ENCODE peak calls at places on chromosomes 1 and 21, in eight cellular contexts. One of them, this sample, is unnamed.
A peak's percentile ranks its signal among the peaks of the same experiment; 100 is the strongest.

GRCh38 chr1:215052656-215053055 is 29.9 kb upstream of the KCNK2 start:
- DNase-seq in GM13976: no peak
- DNase-seq in dorsolateral prefrontal cortex: no peak
- DNase-seq in HepG2: no peak
- DNase-seq in nephron progenitor cell: no peak
- DNase-seq in mucosa of descending colon: no peak
- DNase-seq in lower lobe of right lung: no peak
- DNase-seq in cardiac muscle cell: no peak
- DNase-seq in this sample: no peak

GRCh38 chr21:26041441-26042180 is 129.0 kb downstream of the APP start:
- DNase-seq in GM13976: no peak
- DNase-seq in nephron progenitor cell: no peak
- DNase-seq in HepG2: no peak
- DNase-seq in cardiac muscle cell: no peak
- DNase-seq in lower lobe of right lung: no peak
- DNase-seq in mucosa of descending colon: no peak
- DNase-seq in dorsolateral prefrontal cortex: no peak
- DNase-seq in this sample: no peak

GRCh38 chr1:230040440-230040839 is 26.6 kb upstream of the GALNT2 start:
- DNase-seq in cardiac muscle cell: no peak
- DNase-seq in dorsolateral prefrontal cortex: no peak
- DNase-seq in HepG2: no peak
- DNase-seq in nephron progenitor cell: no peak
- DNase-seq in GM13976: no peak
- DNase-seq in mucosa of descending colon: no peak
- DNase-seq in lower lobe of right lung: no peak
- DNase-seq in this sample: no peak

GRCh38 chr21:16942703-16943102 is 570.1 kb upstream of the CXADR start:
- DNase-seq in lower lobe of right lung: no peak
- DNase-seq in mucosa of descending colon: no peak
- DNase-seq in nephron progenitor cell: no peak
- DNase-seq in cardiac muscle cell: no peak
- DNase-seq in dorsolateral prefrontal cortex: no peak
- DNase-seq in HepG2: peak; percentile 35
- DNase-seq in GM13976: no peak
- DNase-seq in this sample: no peak

GRCh38 chr1:159141584-159142518 is 29.6 kb upstream of the CADM3 start:
- DNase-seq in nephron progenitor cell: peak; percentile 27
- DNase-seq in mucosa of descending colon: no peak
- DNase-seq in HepG2: no peak
- DNase-seq in lower lobe of right lung: no peak
- DNase-seq in dorsolateral prefrontal cortex: peak; percentile 72
- DNase-seq in GM13976: no peak
- DNase-seq in cardiac muscle cell: no peak
- DNase-seq in this sample: peak; percentile 7

GRCh38 chr1:168285419-168285790 is 4.7 kb downstream of the TBX19 start:
- DNase-seq in HepG2: no peak
- DNase-seq in dorsolateral prefrontal cortex: no peak
- DNase-seq in GM13976: no peak
- DNase-seq in cardiac muscle cell: peak; percentile 3
- DNase-seq in lower lobe of right lung: no peak
- DNase-seq in nephron progenitor cell: no peak
- DNase-seq in mucosa of descending colon: no peak
- DNase-seq in this sample: no peak

GRCh38 chr1:180594723-180595122 is 36.0 kb downstream of the OVAAL start:
- DNase-seq in HepG2: no peak
- DNase-seq in mucosa of descending colon: no peak
- DNase-seq in dorsolateral prefrontal cortex: no peak
- DNase-seq in nephron progenitor cell: no peak
- DNase-seq in lower lobe of right lung: no peak
- DNase-seq in GM13976: no peak
- DNase-seq in cardiac muscle cell: no peak
- DNase-seq in this sample: no peak

GRCh38 chr1:153447498-153448170 is 12.8 kb downstream of the S100A7 start:
- DNase-seq in nephron progenitor cell: no peak
- DNase-seq in mucosa of descending colon: no peak
- DNase-seq in dorsolateral prefrontal cortex: no peak
- DNase-seq in lower lobe of right lung: no peak
- DNase-seq in cardiac muscle cell: no peak
- DNase-seq in GM13976: no peak
- DNase-seq in HepG2: no peak
- DNase-seq in this sample: no peak

GRCh38 chr1:91900538-91900937 is 14.6 kb upstream of the TGFBR3 start:
- DNase-seq in GM13976: no peak
- DNase-seq in mucosa of descending colon: no peak
- DNase-seq in dorsolateral prefrontal cortex: no peak
- DNase-seq in HepG2: peak; percentile 29
- DNase-seq in lower lobe of right lung: no peak
- DNase-seq in cardiac muscle cell: no peak
- DNase-seq in nephron progenitor cell: no peak
- DNase-seq in this sample: no peak

GRCh38 chr1:83857108-83857507 is 141.8 kb downstream of the TTLL7 start:
- DNase-seq in cardiac muscle cell: peak; percentile 30
- DNase-seq in mucosa of descending colon: no peak
- DNase-seq in HepG2: no peak
- DNase-seq in nephron progenitor cell: no peak
- DNase-seq in dorsolateral prefrontal cortex: no peak
- DNase-seq in GM13976: no peak
- DNase-seq in lower lobe of right lung: no peak
- DNase-seq in this sample: no peak

DNA sequence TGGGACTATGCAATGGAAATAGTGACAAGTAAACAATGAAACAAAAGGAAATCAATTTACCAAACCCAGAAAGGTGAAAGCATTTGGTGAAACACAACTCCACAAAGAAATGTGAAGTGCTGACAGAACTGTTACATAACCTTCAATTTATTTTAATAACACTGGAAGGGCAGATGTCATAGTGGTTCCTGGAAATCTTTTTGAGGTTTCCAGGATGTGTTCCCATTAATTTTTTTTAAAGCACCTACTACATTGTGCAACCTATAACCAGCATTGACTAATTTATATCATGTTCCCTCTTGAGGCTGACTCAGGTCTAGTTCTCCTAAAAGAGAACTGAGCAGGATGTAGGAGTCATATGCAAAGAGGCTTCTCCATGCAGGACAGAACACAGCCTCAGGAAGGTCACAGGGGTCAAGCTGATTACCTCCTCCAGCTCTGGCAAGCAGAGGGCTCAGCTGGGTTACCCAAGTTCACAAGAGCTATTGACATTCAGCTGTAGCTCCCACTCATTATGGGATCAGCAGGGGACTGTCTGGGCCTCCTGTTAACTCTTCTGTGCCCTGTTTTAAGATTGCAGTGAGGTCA is 157.1 kb upstream of the NRIP1 start:
- DNase-seq in GM13976: no peak
- DNase-seq in HepG2: peak; percentile 92
- DNase-seq in nephron progenitor cell: peak; percentile 58
- DNase-seq in cardiac muscle cell: peak; percentile 84
- DNase-seq in lower lobe of right lung: peak; percentile 61
- DNase-seq in mucosa of descending colon: no peak
- DNase-seq in dorsolateral prefrontal cortex: no peak
- DNase-seq in this sample: no peak
- TF ChIP-seq CTCF in GM13976: no peak
- TF ChIP-seq CTCF in HepG2: peak; percentile 39
- TF ChIP-seq CTCF in nephron progenitor cell: no peak
- TF ChIP-seq CTCF in cardiac muscle cell: no peak
- TF ChIP-seq CTCF in lower lobe of right lung: no peak
- TF ChIP-seq CTCF in mucosa of descending colon: no peak
- TF ChIP-seq CTCF in dorsolateral prefrontal cortex: no peak
- TF ChIP-seq CTCF in this sample: no peak

GRCh38 chr1:52552505-52553371 is at the start of gene TUT4:
- DNase-seq in dorsolateral prefrontal cortex: peak; percentile 60
- DNase-seq in nephron progenitor cell: peak; percentile 89
- DNase-seq in GM13976: peak; percentile 77
- DNase-seq in lower lobe of right lung: peak; percentile 84
- DNase-seq in mucosa of descending colon: peak; percentile 84
- DNase-seq in cardiac muscle cell: peak; percentile 95
- DNase-seq in HepG2: peak; percentile 79
- DNase-seq in this sample: peak; percentile 84
- TF ChIP-seq CTCF in dorsolateral prefrontal cortex: no peak
- TF ChIP-seq CTCF in nephron progenitor cell: no peak
- TF ChIP-seq CTCF in GM13976: no peak
- TF ChIP-seq CTCF in lower lobe of right lung: no peak
- TF ChIP-seq CTCF in mucosa of descending colon: no peak
- TF ChIP-seq CTCF in cardiac muscle cell: peak; percentile 5
- TF ChIP-seq CTCF in HepG2: peak; percentile 35
- TF ChIP-seq CTCF in this sample: no peak

GRCh38 chr1:7117599-7118281 is 332.5 kb downstream of the CAMTA1 start:
- DNase-seq in dorsolateral prefrontal cortex: no peak
- DNase-seq in cardiac muscle cell: peak; percentile 74
- DNase-seq in GM13976: no peak
- DNase-seq in HepG2: no peak
- DNase-seq in mucosa of descending colon: no peak
- DNase-seq in nephron progenitor cell: peak; percentile 38
- DNase-seq in lower lobe of right lung: no peak
- DNase-seq in this sample: no peak

GRCh38 chr1:7120863-7121621 is 335.8 kb downstream of the CAMTA1 start:
- DNase-seq in dorsolateral prefrontal cortex: no peak
- DNase-seq in lower lobe of right lung: no peak
- DNase-seq in cardiac muscle cell: no peak
- DNase-seq in mucosa of descending colon: no peak
- DNase-seq in HepG2: no peak
- DNase-seq in GM13976: no peak
- DNase-seq in nephron progenitor cell: no peak
- DNase-seq in this sample: no peak

GRCh38 chr1:7116001-7116400 is 330.7 kb downstream of the CAMTA1 start:
- DNase-seq in lower lobe of right lung: no peak
- DNase-seq in cardiac muscle cell: no peak
- DNase-seq in mucosa of descending colon: no peak
- DNase-seq in nephron progenitor cell: no peak
- DNase-seq in dorsolateral prefrontal cortex: no peak
- DNase-seq in HepG2: no peak
- DNase-seq in GM13976: no peak
- DNase-seq in this sample: no peak

GRCh38 chr1:7113822-7114221 is 328.6 kb downstream of the CAMTA1 start:
- DNase-seq in nephron progenitor cell: no peak
- DNase-seq in HepG2: no peak
- DNase-seq in GM13976: no peak
- DNase-seq in dorsolateral prefrontal cortex: no peak
- DNase-seq in lower lobe of right lung: no peak
- DNase-seq in mucosa of descending colon: no peak
- DNase-seq in cardiac muscle cell: no peak
- DNase-seq in this sample: no peak

DNA sequence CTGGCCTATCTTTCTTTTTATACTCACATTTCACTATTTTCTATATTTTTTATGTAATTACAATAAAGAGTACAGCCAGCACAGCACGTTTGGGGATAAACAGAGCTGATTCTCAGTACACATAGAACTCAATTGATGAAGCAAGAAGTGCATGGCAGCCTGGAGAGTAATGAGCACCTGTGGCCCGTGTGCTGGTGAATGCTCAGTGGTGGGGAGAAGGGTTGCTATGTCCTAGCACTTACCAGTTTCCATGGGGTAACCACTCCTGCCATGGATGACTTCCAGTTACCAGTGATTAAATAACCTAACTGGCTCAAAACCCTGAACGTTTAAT is 332.0 kb downstream of the CAMTA1 start:
- DNase-seq in lower lobe of right lung: no peak
- DNase-seq in cardiac muscle cell: no peak
- DNase-seq in dorsolateral prefrontal cortex: no peak
- DNase-seq in GM13976: no peak
- DNase-seq in HepG2: no peak
- DNase-seq in mucosa of descending colon: no peak
- DNase-seq in nephron progenitor cell: no peak
- DNase-seq in this sample: no peak
- TF ChIP-seq CTCF in lower lobe of right lung: no peak
- TF ChIP-seq CTCF in cardiac muscle cell: peak; percentile 20
- TF ChIP-seq CTCF in dorsolateral prefrontal cortex: no peak
- TF ChIP-seq CTCF in GM13976: no peak
- TF ChIP-seq CTCF in HepG2: no peak
- TF ChIP-seq CTCF in mucosa of descending colon: no peak
- TF ChIP-seq CTCF in nephron progenitor cell: peak; percentile 14
- TF ChIP-seq CTCF in this sample: no peak

DNA sequence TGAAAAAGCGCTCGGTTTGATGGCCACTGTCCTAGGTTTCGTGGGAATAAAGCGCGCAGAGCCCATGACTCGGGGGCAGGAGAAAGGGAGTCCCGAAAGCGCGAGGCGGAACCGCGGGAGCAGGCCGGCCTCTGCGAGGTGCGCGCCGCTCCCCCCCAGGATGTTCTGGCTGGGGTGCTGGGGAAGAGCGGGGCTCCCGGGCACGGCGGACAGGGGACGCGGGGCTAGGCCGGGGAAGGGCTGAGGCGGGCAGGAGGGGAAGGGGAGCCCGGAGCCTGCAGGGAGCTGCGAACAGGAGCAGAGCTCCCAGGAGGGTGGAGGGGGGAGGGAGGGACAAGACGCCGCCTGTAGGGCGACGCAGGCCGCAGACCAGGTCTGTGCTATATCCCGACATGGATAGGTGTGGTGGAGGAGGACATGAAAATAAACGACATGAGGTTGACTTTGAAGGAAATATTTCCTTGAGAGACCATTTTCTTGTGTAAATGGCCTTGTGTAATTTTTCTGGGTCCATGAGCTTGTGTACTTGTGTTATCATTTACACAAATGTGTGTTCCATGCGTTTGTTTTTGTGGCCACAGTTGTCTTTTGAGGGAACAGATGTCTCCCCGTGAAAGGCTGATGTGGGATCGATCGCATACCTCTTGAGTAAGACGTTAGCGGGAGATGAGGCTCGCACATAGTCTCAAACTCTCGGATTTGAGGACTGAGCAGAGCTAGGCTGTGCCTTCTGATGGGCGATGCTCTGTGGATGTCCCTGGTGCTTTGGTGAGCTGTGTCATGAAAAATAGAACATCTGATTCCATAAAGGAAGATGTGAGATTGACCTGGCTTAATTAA is 1.3 kb downstream of the PCNT start:
- DNase-seq in cardiac muscle cell: peak; percentile 76
- DNase-seq in dorsolateral prefrontal cortex: no peak
- DNase-seq in mucosa of descending colon: peak; percentile 71
- DNase-seq in HepG2: peak; percentile 35
- DNase-seq in lower lobe of right lung: peak; percentile 64
- DNase-seq in nephron progenitor cell: peak; percentile 63
- DNase-seq in GM13976: peak; percentile 63
- DNase-seq in this sample: peak; percentile 43
- TF ChIP-seq CTCF in cardiac muscle cell: peak; percentile 26
- TF ChIP-seq CTCF in dorsolateral prefrontal cortex: no peak
- TF ChIP-seq CTCF in mucosa of descending colon: no peak
- TF ChIP-seq CTCF in HepG2: peak; percentile 54
- TF ChIP-seq CTCF in lower lobe of right lung: no peak
- TF ChIP-seq CTCF in nephron progenitor cell: no peak
- TF ChIP-seq CTCF in GM13976: peak; percentile 25
- TF ChIP-seq CTCF in this sample: no peak

DNA sequence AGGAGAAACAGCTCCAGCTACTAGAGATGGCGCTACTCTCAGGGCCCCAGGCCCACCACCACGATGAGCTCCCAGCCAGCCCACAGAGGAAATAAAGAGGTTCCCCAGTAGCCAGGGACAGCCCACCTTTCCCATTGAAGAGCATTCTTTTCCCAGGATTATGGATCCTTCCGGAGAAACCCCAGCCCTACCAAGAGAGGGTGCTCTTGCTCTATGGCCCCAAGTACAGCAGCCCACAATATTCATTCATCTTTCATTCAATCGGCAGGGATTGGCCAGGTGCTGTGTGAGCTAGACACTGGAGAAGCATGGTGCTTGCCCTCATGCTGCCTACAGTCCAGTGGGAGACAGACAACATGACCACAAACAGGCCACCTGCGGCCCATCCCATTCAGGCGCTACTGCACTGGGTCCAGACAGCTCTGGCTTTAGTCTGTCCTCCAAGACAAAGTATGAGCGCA is 29.9 kb downstream of the PMVK start:
- DNase-seq in dorsolateral prefrontal cortex: no peak
- DNase-seq in HepG2: peak; percentile 52
- DNase-seq in cardiac muscle cell: no peak
- DNase-seq in lower lobe of right lung: no peak
- DNase-seq in nephron progenitor cell: no peak
- DNase-seq in mucosa of descending colon: no peak
- DNase-seq in GM13976: no peak
- DNase-seq in this sample: no peak
- TF ChIP-seq CTCF in dorsolateral prefrontal cortex: no peak
- TF ChIP-seq CTCF in HepG2: peak; percentile 94
- TF ChIP-seq CTCF in cardiac muscle cell: peak; percentile 48
- TF ChIP-seq CTCF in lower lobe of right lung: peak; percentile 37
- TF ChIP-seq CTCF in nephron progenitor cell: no peak
- TF ChIP-seq CTCF in mucosa of descending colon: peak; percentile 12
- TF ChIP-seq CTCF in GM13976: peak; percentile 20
- TF ChIP-seq CTCF in this sample: peak; percentile 32

This sample was measured in activated CD8-positive, alpha-beta T cell treated with anti-CD3 and anti-CD28 coated beads for 36 hours.